ENCODE peak calls at places on chromosomes 5 and 9, in eight cellular contexts. P is kidney tubule cell, G is anterior cingulate cortex, Q is AG04450, O is small intestine, H is AG08396, J is HT1080, I is NCI-H1092. B is an unnamed sample.

GRCh38 chr5:41695920-41696582 is 174.2 kb downstream of the OXCT1 start:
- DNase-seq in Q (no peak), P (no peak), I (no peak), O (no peak), J (peak), G (no peak), H (no peak), B (no peak)

GRCh38 chr5:54049144-54049543 is 261.2 kb downstream of the ARL15 start:
- DNase-seq in Q (no peak), O (no peak), H (no peak), P (no peak), I (no peak), J (no peak), G (no peak), B (peak)

GRCh38 chr9:100322954-100323536 is 29.7 kb downstream of the TEX10 start:
- DNase-seq in H (peak), P (peak), G (no peak), I (peak), Q (no peak), O (peak), J (peak), B (peak)

GRCh38 chr5:154543380-154543779 is 65.4 kb upstream of the HAND1 start:
- DNase-seq in I (no peak), O (no peak), J (no peak), G (no peak), H (no peak), Q (no peak), P (no peak), B (no peak)

GRCh38 chr5:88660326-88660946 is 222.5 kb downstream of the MEF2C start:
- DNase-seq in G (peak), P (peak), O (no peak), J (no peak), I (no peak), Q (no peak), H (peak), B (no peak)

GRCh38 chr5:112977440-112977861 is 853 bp downstream of the DCP2 start:
- DNase-seq in J (no peak), O (peak), Q (no peak), P (peak), H (no peak), G (no peak), I (no peak), B (no peak)

GRCh38 chr5:176611435-176611834 is 1.5 kb upstream of the GPRIN1 start:
- DNase-seq in J (peak), G (no peak), O (peak), Q (peak), H (peak), P (peak), I (no peak), B (peak)

GRCh38 chr5:60333103-60333502 is 366.9 kb downstream of the DEPDC1B start:
- DNase-seq in Q (no peak), P (peak), H (no peak), O (no peak), J (no peak), I (no peak), G (no peak), B (peak)

GRCh38 chr9:124357591-124358361 is 57.5 kb downstream of the PSMB7 start:
- DNase-seq in J (no peak), P (no peak), O (no peak), H (no peak), I (no peak), G (no peak), Q (no peak), B (no peak)

GRCh38 chr5:141902416-141902815 is 21.3 kb upstream of the DELE1 start:
- DNase-seq in P (no peak), I (no peak), G (no peak), Q (no peak), H (no peak), J (no peak), O (no peak), B (no peak)

GRCh38 chr5:151157426-151158286 is at the start of gene ANXA6:
- DNase-seq in H (peak), G (peak), P (peak), I (peak), Q (peak), O (peak), J (peak), B (peak)

GRCh38 chr5:81253875-81254274 is 20.8 kb downstream of the CKMT2 start:
- DNase-seq in O (no peak), J (no peak), I (no peak), G (no peak), Q (no peak), P (no peak), H (no peak), B (no peak)

GRCh38 chr5:160508780-160509361 is 87.2 kb downstream of the PTTG1 start:
- DNase-seq in J (peak), O (peak), H (peak), I (peak), G (no peak), Q (peak), P (peak), B (peak)

GRCh38 chr9:106286249-106286648 is 576.7 kb upstream of the ZNF462 start:
- DNase-seq in J (peak), P (peak), I (peak), G (no peak), O (no peak), H (peak), Q (no peak), B (no peak)

GRCh38 chr5:173573126-173573960 is 43.1 kb downstream of the BOD1 start:
- DNase-seq in I (peak), G (peak), P (peak), J (peak), O (peak), Q (no peak), H (peak), B (peak)

GRCh38 chr9:37413311-37413710 is 9.2 kb upstream of the GRHPR start:
- DNase-seq in G (no peak), P (peak), Q (no peak), H (no peak), O (no peak), I (no peak), J (no peak), B (peak)

GRCh38 chr9:133303266-133304157 is 28.5 kb upstream of the ABO start:
- DNase-seq in H (no peak), Q (no peak), I (no peak), G (no peak), P (no peak), J (no peak), O (no peak), B (no peak)

GRCh38 chr9:136686794-136687711 is at the start of gene AGPAT2:
- DNase-seq in P (peak), J (peak), H (peak), G (no peak), Q (no peak), O (peak), I (peak), B (peak)

GRCh38 chr5:17255471-17256016 is 38.1 kb downstream of the BASP1 start:
- DNase-seq in I (no peak), J (peak), O (no peak), G (no peak), H (no peak), Q (no peak), P (no peak), B (no peak)